ENCODE peak calls at places on chromosomes 6 and 20, in seven cellular contexts. One of them, this sample, is unnamed.

GRCh38 chr6:20706293-20707165 is 172.3 kb downstream of the CDKAL1 start:
- DNase-seq in heart right ventricle: no peak
- DNase-seq in A549: peak; percentile 33
- DNase-seq in fibroblast of mammary gland: peak; percentile 80
- DNase-seq in NT2/D1: no peak
- DNase-seq in astrocyte of the cerebellum: no peak
- DNase-seq in brain microvascular endothelial cell: no peak
- DNase-seq in this sample: no peak

GRCh38 chr6:44342489-44342888 is at the start of gene SPATS1:
- DNase-seq in fibroblast of mammary gland: no peak
- DNase-seq in NT2/D1: no peak
- DNase-seq in A549: no peak
- DNase-seq in heart right ventricle: no peak
- DNase-seq in brain microvascular endothelial cell: no peak
- DNase-seq in astrocyte of the cerebellum: no peak
- DNase-seq in this sample: no peak

GRCh38 chr6:10837692-10837996 is 695 bp downstream of the MAK start:
- DNase-seq in brain microvascular endothelial cell: peak; percentile 3
- DNase-seq in A549: no peak
- DNase-seq in astrocyte of the cerebellum: no peak
- DNase-seq in fibroblast of mammary gland: no peak
- DNase-seq in heart right ventricle: peak; percentile 12
- DNase-seq in NT2/D1: no peak
- DNase-seq in this sample: no peak

GRCh38 chr20:47971321-47971781 is 186.1 kb upstream of the SULF2 start:
- DNase-seq in astrocyte of the cerebellum: no peak
- DNase-seq in fibroblast of mammary gland: no peak
- DNase-seq in NT2/D1: no peak
- DNase-seq in A549: no peak
- DNase-seq in brain microvascular endothelial cell: no peak
- DNase-seq in heart right ventricle: no peak
- DNase-seq in this sample: no peak

GRCh38 chr6:127376685-127377084 is 33.3 kb upstream of the ECHDC1 start:
- DNase-seq in brain microvascular endothelial cell: no peak
- DNase-seq in heart right ventricle: no peak
- DNase-seq in NT2/D1: no peak
- DNase-seq in astrocyte of the cerebellum: no peak
- DNase-seq in fibroblast of mammary gland: peak; percentile 45
- DNase-seq in A549: no peak
- DNase-seq in this sample: no peak

GRCh38 chr20:4406627-4407026 is 315.1 kb upstream of the PRND start:
- DNase-seq in astrocyte of the cerebellum: no peak
- DNase-seq in heart right ventricle: no peak
- DNase-seq in NT2/D1: no peak
- DNase-seq in fibroblast of mammary gland: peak; percentile 92
- DNase-seq in A549: no peak
- DNase-seq in brain microvascular endothelial cell: peak; percentile 71
- DNase-seq in this sample: no peak

GRCh38 chr6:140043357-140043756 is 668.9 kb upstream of the CITED2 start:
- DNase-seq in brain microvascular endothelial cell: peak; percentile 83
- DNase-seq in A549: peak; percentile 73
- DNase-seq in astrocyte of the cerebellum: peak; percentile 69
- DNase-seq in fibroblast of mammary gland: peak; percentile 97
- DNase-seq in heart right ventricle: no peak
- DNase-seq in NT2/D1: no peak
- DNase-seq in this sample: no peak

GRCh38 chr20:34536798-34537394 is 20.7 kb downstream of the DYNLRB1 start:
- DNase-seq in NT2/D1: no peak
- DNase-seq in heart right ventricle: peak; percentile 61
- DNase-seq in brain microvascular endothelial cell: peak; percentile 21
- DNase-seq in astrocyte of the cerebellum: no peak
- DNase-seq in fibroblast of mammary gland: peak; percentile 51
- DNase-seq in A549: peak; percentile 76
- DNase-seq in this sample: no peak

GRCh38 chr6:26128013-26128771 is 41.0 kb downstream of the HFE start:
- DNase-seq in brain microvascular endothelial cell: no peak
- DNase-seq in A549: no peak
- DNase-seq in NT2/D1: no peak
- DNase-seq in fibroblast of mammary gland: no peak
- DNase-seq in astrocyte of the cerebellum: no peak
- DNase-seq in heart right ventricle: no peak
- DNase-seq in this sample: no peak

GRCh38 chr6:122676688-122677087 is 66.5 kb downstream of the PKIB start:
- DNase-seq in astrocyte of the cerebellum: no peak
- DNase-seq in A549: no peak
- DNase-seq in brain microvascular endothelial cell: no peak
- DNase-seq in fibroblast of mammary gland: no peak
- DNase-seq in heart right ventricle: no peak
- DNase-seq in NT2/D1: no peak
- DNase-seq in this sample: no peak

GRCh38 chr20:17138237-17138636 is 88.6 kb upstream of the PCSK2 start:
- DNase-seq in A549: no peak
- DNase-seq in NT2/D1: no peak
- DNase-seq in fibroblast of mammary gland: no peak
- DNase-seq in brain microvascular endothelial cell: no peak
- DNase-seq in astrocyte of the cerebellum: no peak
- DNase-seq in heart right ventricle: no peak
- DNase-seq in this sample: no peak

GRCh38 chr20:11411765-11412164 is 505.9 kb upstream of the BTBD3 start:
- DNase-seq in astrocyte of the cerebellum: no peak
- DNase-seq in NT2/D1: no peak
- DNase-seq in heart right ventricle: no peak
- DNase-seq in A549: no peak
- DNase-seq in fibroblast of mammary gland: no peak
- DNase-seq in brain microvascular endothelial cell: no peak
- DNase-seq in this sample: peak; percentile 45

GRCh38 chr6:71533939-71534379 is 245.3 kb downstream of the OGFRL1 start:
- DNase-seq in brain microvascular endothelial cell: no peak
- DNase-seq in heart right ventricle: no peak
- DNase-seq in NT2/D1: no peak
- DNase-seq in astrocyte of the cerebellum: peak; percentile 31
- DNase-seq in A549: peak; percentile 1
- DNase-seq in fibroblast of mammary gland: peak; percentile 54
- DNase-seq in this sample: no peak

GRCh38 chr6:121395736-121396135 is 39.7 kb upstream of the GJA1 start:
- DNase-seq in brain microvascular endothelial cell: no peak
- DNase-seq in fibroblast of mammary gland: no peak
- DNase-seq in astrocyte of the cerebellum: no peak
- DNase-seq in A549: no peak
- DNase-seq in NT2/D1: no peak
- DNase-seq in heart right ventricle: no peak
- DNase-seq in this sample: no peak

GRCh38 chr20:56400001-56400640 is 7.7 kb downstream of the CSTF1 start:
- DNase-seq in astrocyte of the cerebellum: peak; percentile 80
- DNase-seq in A549: peak; percentile 71
- DNase-seq in brain microvascular endothelial cell: peak; percentile 77
- DNase-seq in heart right ventricle: peak; percentile 71
- DNase-seq in fibroblast of mammary gland: peak; percentile 84
- DNase-seq in NT2/D1: peak; percentile 56
- DNase-seq in this sample: no peak

GRCh38 chr20:19628570-19629134 is 129.4 kb upstream of the RIN2 start:
- DNase-seq in NT2/D1: peak; percentile 44
- DNase-seq in astrocyte of the cerebellum: peak; percentile 29
- DNase-seq in A549: peak; percentile 80
- DNase-seq in heart right ventricle: peak; percentile 50
- DNase-seq in fibroblast of mammary gland: peak; percentile 60
- DNase-seq in brain microvascular endothelial cell: peak; percentile 76
- DNase-seq in this sample: no peak

GRCh38 chr20:47974234-47974878 is 189.1 kb upstream of the SULF2 start:
- DNase-seq in fibroblast of mammary gland: no peak
- DNase-seq in heart right ventricle: no peak
- DNase-seq in astrocyte of the cerebellum: no peak
- DNase-seq in brain microvascular endothelial cell: no peak
- DNase-seq in NT2/D1: no peak
- DNase-seq in A549: no peak
- DNase-seq in this sample: no peak

GRCh38 chr6:142374965-142375733 is 73.3 kb downstream of the ADGRG6 start:
- DNase-seq in brain microvascular endothelial cell: peak; percentile 83
- DNase-seq in A549: peak; percentile 97
- DNase-seq in fibroblast of mammary gland: peak; percentile 49
- DNase-seq in astrocyte of the cerebellum: no peak
- DNase-seq in heart right ventricle: no peak
- DNase-seq in NT2/D1: no peak
- DNase-seq in this sample: no peak

GRCh38 chr6:169825558-169826225 is 74.3 kb downstream of the ERMARD start:
- DNase-seq in heart right ventricle: no peak
- DNase-seq in NT2/D1: no peak
- DNase-seq in A549: no peak
- DNase-seq in brain microvascular endothelial cell: no peak
- DNase-seq in fibroblast of mammary gland: no peak
- DNase-seq in astrocyte of the cerebellum: no peak
- DNase-seq in this sample: peak; percentile 84

GRCh38 chr20:44247131-44247571 is at the start of gene GDAP1L1:
- DNase-seq in astrocyte of the cerebellum: no peak
- DNase-seq in NT2/D1: no peak
- DNase-seq in fibroblast of mammary gland: no peak
- DNase-seq in A549: no peak
- DNase-seq in brain microvascular endothelial cell: no peak
- DNase-seq in heart right ventricle: peak; percentile 32
- DNase-seq in this sample: no peak

GRCh38 chr20:45985573-45985972 is 13.6 kb upstream of the ZNF335 start:
- DNase-seq in brain microvascular endothelial cell: no peak
- DNase-seq in fibroblast of mammary gland: no peak
- DNase-seq in heart right ventricle: no peak
- DNase-seq in NT2/D1: no peak
- DNase-seq in A549: peak; percentile 52
- DNase-seq in astrocyte of the cerebellum: no peak
- DNase-seq in this sample: no peak

GRCh38 chr6:151948007-151948745 is 140.7 kb downstream of the ESR1 start:
- DNase-seq in A549: no peak
- DNase-seq in heart right ventricle: no peak
- DNase-seq in NT2/D1: no peak
- DNase-seq in astrocyte of the cerebellum: no peak
- DNase-seq in fibroblast of mammary gland: peak; percentile 9
- DNase-seq in brain microvascular endothelial cell: no peak
- DNase-seq in this sample: no peak

GRCh38 chr20:50029697-50030428 is 47.1 kb downstream of the SNAI1 start:
- DNase-seq in A549: peak; percentile 92
- DNase-seq in astrocyte of the cerebellum: peak; percentile 90
- DNase-seq in NT2/D1: no peak
- DNase-seq in heart right ventricle: peak; percentile 60
- DNase-seq in fibroblast of mammary gland: peak; percentile 99
- DNase-seq in brain microvascular endothelial cell: peak; percentile 98
- DNase-seq in this sample: no peak

GRCh38 chr6:108741346-108741989 is 106.8 kb upstream of the ARMC2 start:
- DNase-seq in heart right ventricle: no peak
- DNase-seq in A549: no peak
- DNase-seq in astrocyte of the cerebellum: no peak
- DNase-seq in fibroblast of mammary gland: no peak
- DNase-seq in NT2/D1: no peak
- DNase-seq in brain microvascular endothelial cell: no peak
- DNase-seq in this sample: no peak
- H3K4me3 ChIP-seq in heart right ventricle: no peak overlapping the region
- H3K4me3 ChIP-seq in A549: no peak overlapping the region
- H3K4me3 ChIP-seq in astrocyte of the cerebellum: no peak overlapping the region
- H3K4me3 ChIP-seq in fibroblast of mammary gland: no peak overlapping the region
- H3K4me3 ChIP-seq in NT2/D1: no peak overlapping the region
- H3K4me3 ChIP-seq in brain microvascular endothelial cell: no peak overlapping the region
- H3K4me3 ChIP-seq in this sample: no peak overlapping the region

GRCh38 chr6:143677577-143677890 is 231 bp upstream of the PHACTR2 start:
- DNase-seq in A549: no peak
- DNase-seq in heart right ventricle: no peak
- DNase-seq in brain microvascular endothelial cell: no peak
- DNase-seq in NT2/D1: no peak
- DNase-seq in fibroblast of mammary gland: no peak
- DNase-seq in astrocyte of the cerebellum: no peak
- DNase-seq in this sample: no peak

GRCh38 chr6:143680157-143680556 is 2.4 kb downstream of the PHACTR2 start:
- DNase-seq in NT2/D1: no peak
- DNase-seq in fibroblast of mammary gland: no peak
- DNase-seq in A549: no peak
- DNase-seq in astrocyte of the cerebellum: no peak
- DNase-seq in heart right ventricle: no peak
- DNase-seq in brain microvascular endothelial cell: no peak
- DNase-seq in this sample: no peak

GRCh38 chr6:143676437-143677045 is 1.2 kb upstream of the PHACTR2 start:
- DNase-seq in astrocyte of the cerebellum: no peak
- DNase-seq in fibroblast of mammary gland: no peak
- DNase-seq in NT2/D1: no peak
- DNase-seq in brain microvascular endothelial cell: no peak
- DNase-seq in A549: no peak
- DNase-seq in heart right ventricle: no peak
- DNase-seq in this sample: no peak

GRCh38 chr6:143677891-143678737 is at the start of gene PHACTR2:
- DNase-seq in astrocyte of the cerebellum: peak; percentile 66
- DNase-seq in NT2/D1: peak; percentile 63
- DNase-seq in fibroblast of mammary gland: peak; percentile 81
- DNase-seq in heart right ventricle: peak; percentile 86
- DNase-seq in brain microvascular endothelial cell: peak; percentile 63
- DNase-seq in A549: peak; percentile 67
- DNase-seq in this sample: peak; percentile 94

GRCh38 chr6:143678980-143679379 is 1.2 kb downstream of the PHACTR2 start:
- DNase-seq in NT2/D1: no peak
- DNase-seq in fibroblast of mammary gland: no peak
- DNase-seq in heart right ventricle: no peak
- DNase-seq in A549: no peak
- DNase-seq in astrocyte of the cerebellum: no peak
- DNase-seq in brain microvascular endothelial cell: no peak
- DNase-seq in this sample: no peak
- H3K4me3 ChIP-seq in NT2/D1: peak overlapping the region; percentile 65
- H3K4me3 ChIP-seq in fibroblast of mammary gland: peak overlapping the region; percentile 71
- H3K4me3 ChIP-seq in heart right ventricle: peak overlapping the region; percentile 73
- H3K4me3 ChIP-seq in A549: peak overlapping the region; percentile 50
- H3K4me3 ChIP-seq in astrocyte of the cerebellum: peak overlapping the region; percentile 66
- H3K4me3 ChIP-seq in brain microvascular endothelial cell: peak overlapping the region; percentile 68
- H3K4me3 ChIP-seq in this sample: peak overlapping the region; percentile 91

DNA sequence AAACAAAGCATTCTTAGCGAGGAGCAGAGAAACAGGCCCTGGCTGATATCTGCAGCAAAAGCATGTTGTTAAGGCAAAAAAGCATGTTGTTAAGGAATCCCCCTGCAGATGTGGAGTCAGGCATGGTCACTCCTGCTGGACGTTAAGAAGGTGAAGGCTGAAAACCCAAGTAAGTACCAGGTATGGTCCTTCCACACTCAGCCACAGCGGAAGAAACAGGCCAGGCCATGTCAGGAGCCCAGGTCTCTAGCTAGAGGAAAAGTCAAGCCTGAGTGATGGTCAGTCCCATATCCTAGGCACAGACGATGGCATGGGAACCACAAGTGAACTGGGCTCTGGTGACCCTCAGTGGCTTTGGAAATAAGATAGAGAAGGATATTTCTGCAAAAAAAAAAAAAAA is 32.5 kb upstream of the MAS1L start:
- DNase-seq in astrocyte of the cerebellum: no peak
- DNase-seq in heart right ventricle: no peak
- DNase-seq in A549: no peak
- DNase-seq in fibroblast of mammary gland: no peak
- DNase-seq in NT2/D1: no peak
- DNase-seq in brain microvascular endothelial cell: no peak
- DNase-seq in this sample: peak; percentile 72
- H3K4me3 ChIP-seq in astrocyte of the cerebellum: no peak overlapping the region
- H3K4me3 ChIP-seq in heart right ventricle: no peak overlapping the region
- H3K4me3 ChIP-seq in A549: no peak overlapping the region
- H3K4me3 ChIP-seq in fibroblast of mammary gland: no peak overlapping the region
- H3K4me3 ChIP-seq in NT2/D1: no peak overlapping the region
- H3K4me3 ChIP-seq in brain microvascular endothelial cell: no peak overlapping the region
- H3K4me3 ChIP-seq in this sample: no peak overlapping the region

DNA sequence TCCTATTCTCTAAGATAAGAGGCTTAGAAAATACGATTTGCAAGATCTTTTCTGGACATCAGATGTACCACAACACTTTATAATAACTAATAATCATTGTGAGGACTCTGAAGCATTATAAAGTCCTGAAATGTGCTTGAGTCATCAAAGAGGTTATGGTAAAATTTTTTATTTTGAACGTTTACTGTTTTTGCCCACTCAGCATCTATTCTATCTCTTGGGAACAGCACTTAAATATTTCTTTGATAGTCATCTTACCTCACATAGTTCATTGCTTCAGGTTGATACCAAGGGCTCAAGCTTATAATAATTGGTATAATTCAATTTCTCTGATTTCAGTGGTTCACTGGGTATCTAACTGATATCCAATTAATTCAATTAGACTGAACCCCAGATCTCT is 700.5 kb downstream of the KHDRBS2 start:
- DNase-seq in fibroblast of mammary gland: no peak
- DNase-seq in NT2/D1: no peak
- DNase-seq in astrocyte of the cerebellum: no peak
- DNase-seq in A549: no peak
- DNase-seq in heart right ventricle: no peak
- DNase-seq in brain microvascular endothelial cell: no peak
- DNase-seq in this sample: no peak
- H3K4me3 ChIP-seq in fibroblast of mammary gland: no peak overlapping the region
- H3K4me3 ChIP-seq in NT2/D1: no peak overlapping the region
- H3K4me3 ChIP-seq in astrocyte of the cerebellum: no peak overlapping the region
- H3K4me3 ChIP-seq in A549: no peak overlapping the region
- H3K4me3 ChIP-seq in heart right ventricle: no peak overlapping the region
- H3K4me3 ChIP-seq in brain microvascular endothelial cell: no peak overlapping the region
- H3K4me3 ChIP-seq in this sample: no peak overlapping the region